ENCODE peak calls at places on chromosomes 3 and 15, in ten cellular contexts. E is coronary artery; D is left ventricle myocardium inferior; A is epithelial cell of proximal tubule; Q is tibial artery; Y is adrenal gland; T is psoas muscle; Z is CD4-positive, alpha-beta T cell; I is cardiac fibroblast; C is fibroblast of pulmonary artery. W is an unnamed sample.

GRCh38 chr3:29453278-29453961 is 172.5 kb downstream of the RBMS3 start:
- DNase-seq in Q (peak; percentile 69), A (no peak), Y (peak; percentile 29), C (peak; percentile 23), D (no peak), Z (no peak), I (peak; percentile 53), E (no peak), T (peak; percentile 21), W (no peak)

GRCh38 chr3:9754678-9755077 is 4.9 kb downstream of the OGG1 start:
- DNase-seq in Y (no peak), Q (no peak), D (no peak), T (no peak), I (peak; percentile 34), Z (no peak), C (no peak), A (no peak), E (no peak), W (no peak)

GRCh38 chr3:115961390-115961789 is 338.1 kb downstream of the GAP43 start:
- DNase-seq in I (peak; percentile 17), T (no peak), A (no peak), Q (no peak), E (no peak), C (no peak), Z (no peak), D (no peak), Y (no peak), W (no peak)

GRCh38 chr3:11600501-11601282 is 43.0 kb downstream of the VGLL4 start:
- DNase-seq in C (peak; percentile 99), T (peak; percentile 85), D (peak; percentile 64), I (peak; percentile 98), A (peak; percentile 96), E (peak; percentile 94), Y (peak; percentile 93), Q (peak; percentile 91), Z (no peak), W (no peak)

GRCh38 chr15:22810735-22811338 is 24.4 kb downstream of the NIPA1 start:
- DNase-seq in C (no peak), D (no peak), I (no peak), E (no peak), Q (no peak), T (no peak), Z (no peak), A (no peak), Y (no peak), W (no peak)

GRCh38 chr15:57440799-57441198 is 64.5 kb downstream of the CGNL1 start:
- DNase-seq in A (peak; percentile 79), Y (no peak), C (peak; percentile 85), I (peak; percentile 85), E (no peak), Q (no peak), T (no peak), Z (no peak), D (no peak), W (no peak)

GRCh38 chr3:191330309-191330712 is at the start of gene UTS2B:
- DNase-seq in C (peak; percentile 85), Y (peak; percentile 10), E (no peak), Z (no peak), Q (no peak), D (no peak), T (no peak), A (peak; percentile 52), I (peak; percentile 70), W (no peak)

GRCh38 chr3:13021934-13022265 is 51.3 kb downstream of the IQSEC1 start:
- DNase-seq in Q (peak; percentile 62), C (no peak), A (no peak), Z (no peak), I (no peak), T (no peak), Y (no peak), D (no peak), E (no peak), W (no peak)

GRCh38 chr3:71055602-71056001 is 527.9 kb downstream of the FOXP1 start:
- DNase-seq in C (peak; percentile 90), D (no peak), Y (no peak), I (peak; percentile 85), Z (no peak), Q (no peak), E (no peak), T (no peak), A (no peak), W (no peak)

GRCh38 chr3:62771331-62772097 is 103.7 kb downstream of the CADPS start:
- DNase-seq in E (no peak), C (no peak), I (no peak), Z (no peak), D (no peak), Q (no peak), A (no peak), Y (no peak), T (no peak), W (no peak)

GRCh38 chr3:39211332-39212130 is 19.1 kb upstream of the XIRP1 start:
- DNase-seq in Q (no peak), D (no peak), A (no peak), E (no peak), C (no peak), Z (no peak), I (no peak), T (no peak), Y (no peak), W (no peak)

GRCh38 chr15:68637755-68638405 is 59.1 kb downstream of the CORO2B start:
- DNase-seq in E (no peak), C (peak; percentile 83), Y (peak; percentile 3), T (peak; percentile 80), Q (peak; percentile 82), Z (no peak), A (no peak), D (peak; percentile 77), I (peak; percentile 90), W (no peak)

GRCh38 chr15:56824174-56824573 is 90.9 kb upstream of the ZNF280D start:
- DNase-seq in I (peak; percentile 25), T (no peak), C (no peak), E (no peak), Q (no peak), D (no peak), Z (no peak), Y (no peak), A (no peak), W (no peak)

GRCh38 chr3:108099679-108100428 is 9.0 kb upstream of the CD47 start:
- DNase-seq in D (peak; percentile 16), E (no peak), C (no peak), Y (no peak), A (no peak), T (no peak), I (no peak), Z (no peak), Q (no peak), W (no peak)

GRCh38 chr3:150348500-150348899 is 59.6 kb upstream of the TSC22D2 start:
- DNase-seq in E (peak; percentile 75), Z (no peak), D (no peak), A (peak; percentile 67), Y (peak; percentile 32), T (no peak), Q (no peak), C (peak; percentile 87), I (peak; percentile 91), W (no peak)

GRCh38 chr3:178474526-178474925 is 61.7 kb upstream of the KCNMB2 start:
- DNase-seq in Y (no peak), Z (no peak), I (no peak), E (no peak), T (no peak), D (no peak), A (no peak), C (no peak), Q (no peak), W (no peak)

GRCh38 chr3:188821998-188822397 is 349.8 kb upstream of the TPRG1 start:
- DNase-seq in Z (no peak), Q (no peak), I (no peak), C (no peak), A (no peak), D (no peak), E (no peak), T (no peak), Y (peak; percentile 35), W (no peak)

GRCh38 chr15:64355559-64356442 is at the start of gene CSNK1G1:
- DNase-seq in C (peak; percentile 99), Y (peak; percentile 97), A (peak; percentile 81), D (peak; percentile 95), Q (peak; percentile 96), E (peak; percentile 96), Z (peak; percentile 87), I (peak; percentile 99), T (peak; percentile 95), W (no peak)
- TF ChIP-seq CTCF in C (no peak), Y (no peak), A (no peak), D (no peak), Q (no peak), E (no peak), Z (no peak), I (no peak), T (no peak), W (no peak)

GRCh38 chr3:196803891-196804468 is 63.7 kb upstream of the SENP5 start:
- DNase-seq in D (no peak), E (no peak), C (no peak), Q (no peak), Y (no peak), Z (no peak), A (no peak), I (no peak), T (no peak), W (no peak)
- TF ChIP-seq CTCF in D (no peak), E (no peak), C (no peak), Q (no peak), Y (no peak), Z (no peak), A (no peak), I (no peak), T (no peak), W (no peak)

DNA sequence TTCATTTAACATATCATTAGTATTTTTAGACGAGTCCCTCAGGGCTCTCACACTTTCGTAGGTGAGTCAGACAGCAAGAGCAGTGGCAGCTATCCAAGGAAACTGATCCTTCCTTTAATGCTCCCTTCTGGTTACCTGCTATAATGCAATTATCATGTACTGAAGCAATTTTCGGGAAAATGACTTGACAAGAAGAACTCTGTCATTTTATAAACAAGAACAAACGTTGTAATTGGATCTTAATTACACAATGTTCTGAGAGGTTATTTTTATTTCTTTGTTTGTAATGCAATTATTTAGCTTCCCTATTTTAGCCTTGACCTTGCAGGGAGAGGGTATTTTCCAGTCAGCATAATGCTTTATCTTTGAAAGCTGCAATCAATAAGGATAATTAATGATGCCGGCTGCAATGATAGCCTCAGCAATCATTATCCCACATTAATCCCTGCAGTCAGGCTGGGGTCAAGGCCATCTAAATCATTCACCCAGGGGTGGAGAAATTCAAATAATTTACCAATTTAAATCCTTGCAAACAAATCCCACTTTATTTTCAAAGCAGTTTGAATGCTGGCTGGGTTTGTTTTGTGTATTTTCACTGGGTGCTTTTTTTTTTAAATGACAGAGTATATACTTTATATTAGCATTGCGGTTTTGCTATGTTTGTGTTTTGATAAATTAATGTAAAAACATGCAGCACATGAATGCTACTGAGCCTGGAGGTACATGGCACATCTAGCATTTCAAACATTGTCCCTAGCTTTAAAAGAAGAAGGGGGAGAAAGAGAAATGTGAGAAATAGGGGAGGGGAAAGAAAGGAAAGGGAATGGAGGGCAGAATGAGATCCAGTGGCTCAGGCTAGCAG is 249.9 kb downstream of the SHOX2 start:
- DNase-seq in T (no peak), C (no peak), D (no peak), I (no peak), Q (no peak), A (no peak), Z (no peak), Y (peak; percentile 32), E (no peak), W (no peak)
- TF ChIP-seq CTCF in T (no peak), C (no peak), D (no peak), I (no peak), Q (no peak), A (no peak), Z (no peak), Y (no peak), E (no peak), W (no peak)

GRCh38 chr3:120039642-120040610 is 54.3 kb downstream of the GSK3B start:
- DNase-seq in A (no peak), D (no peak), Z (no peak), Y (no peak), E (no peak), C (no peak), Q (no peak), T (no peak), I (peak; percentile 8), W (no peak)
- TF ChIP-seq CTCF in A (peak; percentile 26), D (no peak), Z (no peak), Y (no peak), E (no peak), C (no peak), Q (no peak), T (no peak), I (no peak), W (no peak)